ENCODE peak calls at places on chromosome 7, in seven cellular contexts. One of them, this sample, is unnamed.

GRCh38 chr7:151598045-151598444 is 78.3 kb upstream of the RHEB start:
- DNase-seq in nephron progenitor cell: no peak
- DNase-seq in KBM-7: no peak
- DNase-seq in germinal center: no peak
- DNase-seq in Caki2: peak
- DNase-seq in NCI-H748 treated with DMSO at 0.1 percent for 48 hours: no peak
- DNase-seq in fibroblast of the conjunctiva: peak
- DNase-seq in this sample: no peak

GRCh38 chr7:16933296-16934248 is 51.8 kb upstream of the AGR3 start:
- DNase-seq in nephron progenitor cell: no peak
- DNase-seq in KBM-7: peak
- DNase-seq in germinal center: no peak
- DNase-seq in Caki2: no peak
- DNase-seq in NCI-H748 treated with DMSO at 0.1 percent for 48 hours: no peak
- DNase-seq in fibroblast of the conjunctiva: no peak
- DNase-seq in this sample: no peak

GRCh38 chr7:31122649-31123058 is 70.5 kb downstream of the ADCYAP1R1 start:
- DNase-seq in nephron progenitor cell: peak
- DNase-seq in KBM-7: peak
- DNase-seq in germinal center: peak
- DNase-seq in Caki2: peak
- DNase-seq in NCI-H748 treated with DMSO at 0.1 percent for 48 hours: peak
- DNase-seq in fibroblast of the conjunctiva: peak
- DNase-seq in this sample: peak

GRCh38 chr7:1691601-1692499 is 21.8 kb downstream of the ELFN1 start:
- DNase-seq in nephron progenitor cell: no peak
- DNase-seq in KBM-7: no peak
- DNase-seq in germinal center: no peak
- DNase-seq in Caki2: peak
- DNase-seq in NCI-H748 treated with DMSO at 0.1 percent for 48 hours: no peak
- DNase-seq in fibroblast of the conjunctiva: no peak
- DNase-seq in this sample: no peak

GRCh38 chr7:140923358-140924006 is 1.2 kb downstream of the BRAF start:
- DNase-seq in nephron progenitor cell: no peak
- DNase-seq in KBM-7: no peak
- DNase-seq in germinal center: no peak
- DNase-seq in Caki2: peak
- DNase-seq in NCI-H748 treated with DMSO at 0.1 percent for 48 hours: peak
- DNase-seq in fibroblast of the conjunctiva: no peak
- DNase-seq in this sample: no peak

GRCh38 chr7:139896831-139897230 is 67.8 kb downstream of the TBXAS1 start:
- DNase-seq in nephron progenitor cell: no peak
- DNase-seq in KBM-7: no peak
- DNase-seq in germinal center: no peak
- DNase-seq in Caki2: no peak
- DNase-seq in NCI-H748 treated with DMSO at 0.1 percent for 48 hours: no peak
- DNase-seq in fibroblast of the conjunctiva: no peak
- DNase-seq in this sample: no peak

GRCh38 chr7:98867271-98867701 is 2.5 kb downstream of the TMEM130 start:
- DNase-seq in nephron progenitor cell: no peak
- DNase-seq in KBM-7: no peak
- DNase-seq in germinal center: no peak
- DNase-seq in Caki2: peak
- DNase-seq in NCI-H748 treated with DMSO at 0.1 percent for 48 hours: no peak
- DNase-seq in fibroblast of the conjunctiva: no peak
- DNase-seq in this sample: no peak

GRCh38 chr7:138924551-138925225 is 56.5 kb downstream of the KIAA1549 start:
- DNase-seq in nephron progenitor cell: no peak
- DNase-seq in KBM-7: no peak
- DNase-seq in germinal center: no peak
- DNase-seq in Caki2: no peak
- DNase-seq in NCI-H748 treated with DMSO at 0.1 percent for 48 hours: no peak
- DNase-seq in fibroblast of the conjunctiva: no peak
- DNase-seq in this sample: no peak

GRCh38 chr7:47375121-47375551 is 206.8 kb downstream of the TNS3 start:
- DNase-seq in nephron progenitor cell: no peak
- DNase-seq in KBM-7: no peak
- DNase-seq in germinal center: no peak
- DNase-seq in Caki2: peak
- DNase-seq in NCI-H748 treated with DMSO at 0.1 percent for 48 hours: no peak
- DNase-seq in fibroblast of the conjunctiva: no peak
- DNase-seq in this sample: no peak

GRCh38 chr7:98551541-98552273 is 65.4 kb upstream of the NPTX2 start:
- DNase-seq in nephron progenitor cell: no peak
- DNase-seq in KBM-7: no peak
- DNase-seq in germinal center: no peak
- DNase-seq in Caki2: no peak
- DNase-seq in NCI-H748 treated with DMSO at 0.1 percent for 48 hours: no peak
- DNase-seq in fibroblast of the conjunctiva: no peak
- DNase-seq in this sample: no peak

GRCh38 chr7:51471199-51472016 is 154.8 kb upstream of the COBL start:
- DNase-seq in nephron progenitor cell: peak
- DNase-seq in KBM-7: no peak
- DNase-seq in germinal center: no peak
- DNase-seq in Caki2: no peak
- DNase-seq in NCI-H748 treated with DMSO at 0.1 percent for 48 hours: peak
- DNase-seq in fibroblast of the conjunctiva: no peak
- DNase-seq in this sample: no peak